ENCODE peak calls at places on chromosomes 3 and 15, in eight cellular contexts. D is Kasumi-1, W is HTR-8/SVneo, T is mucosa of descending colon, H is HAP-1, U is IMR-90, P is PC-3, I is T-cell. Q is an unnamed sample.

GRCh38 chr15:27872355-27872754 is 226.8 kb downstream of the OCA2 start:
- DNase-seq in P (no peak), T (no peak), U (no peak), H (no peak), D (no peak), I (no peak), W (no peak), Q (no peak)

GRCh38 chr3:48411041-48411588 is 18.8 kb downstream of the PLXNB1 start:
- DNase-seq in H (no peak), P (no peak), I (no peak), D (no peak), W (no peak), T (no peak), U (no peak), Q (no peak)

GRCh38 chr3:78703944-78704343 is 1063.9 kb downstream of the ROBO1 start:
- DNase-seq in I (no peak), T (no peak), U (no peak), P (peak; percentile 13), H (no peak), D (no peak), W (no peak), Q (no peak)

GRCh38 chr3:19885468-19885867 is 48.5 kb downstream of the EFHB start:
- DNase-seq in P (peak; percentile 70), T (peak; percentile 15), I (no peak), H (peak; percentile 52), W (peak; percentile 42), U (peak; percentile 41), D (peak; percentile 25), Q (no peak)

GRCh38 chr3:185688808-185689207 is 102.7 kb downstream of the SENP2 start:
- DNase-seq in W (peak; percentile 87), I (no peak), T (no peak), P (peak; percentile 99), H (no peak), D (peak; percentile 36), U (peak; percentile 99), Q (no peak)

GRCh38 chr3:193827831-193828230 is 234.8 kb downstream of the OPA1 start:
- DNase-seq in P (no peak), U (no peak), W (no peak), D (no peak), I (no peak), T (no peak), H (no peak), Q (no peak)

GRCh38 chr3:71585126-71585525 is 1.6 kb upstream of the FOXP1 start:
- DNase-seq in P (peak; percentile 20), I (no peak), W (no peak), U (no peak), T (peak; percentile 26), D (peak; percentile 58), H (peak; percentile 33), Q (no peak)

GRCh38 chr15:78024141-78024567 is 53.4 kb downstream of the TBC1D2B start:
- DNase-seq in H (no peak), T (no peak), U (peak; percentile 57), P (no peak), W (no peak), I (no peak), D (no peak), Q (no peak)

GRCh38 chr3:66609660-66610547 is 109.1 kb upstream of the LRIG1 start:
- DNase-seq in P (no peak), H (no peak), D (no peak), U (peak; percentile 90), W (peak; percentile 52), I (no peak), T (peak; percentile 53), Q (no peak)

GRCh38 chr3:129950318-129951046 is 24.0 kb upstream of the TRH start:
- DNase-seq in H (no peak), I (no peak), D (peak; percentile 97), W (no peak), P (no peak), U (no peak), T (no peak), Q (no peak)

GRCh38 chr3:58670506-58671125 is 4.0 kb upstream of the FAM3D start:
- DNase-seq in I (no peak), P (no peak), W (no peak), D (no peak), T (peak; percentile 70), H (no peak), U (no peak), Q (no peak)

GRCh38 chr15:62931650-62932049 is 110.9 kb upstream of the TPM1 start:
- DNase-seq in U (no peak), I (no peak), T (no peak), D (no peak), P (no peak), H (no peak), W (no peak), Q (no peak)

GRCh38 chr3:55701997-55702396 is 214.9 kb upstream of the WNT5A start:
- DNase-seq in T (no peak), H (no peak), P (no peak), I (no peak), U (peak; percentile 86), W (no peak), D (no peak), Q (no peak)

GRCh38 chr15:91329914-91330313 is 229.9 kb downstream of the SV2B start:
- DNase-seq in D (peak; percentile 55), P (no peak), W (no peak), H (no peak), I (no peak), U (no peak), T (no peak), Q (no peak)